ENCODE peak calls at places on chromosomes 1 and 21, in six cellular contexts. B is A549, N is tibial nerve, Q is sigmoid colon, H is ovary, I is SK-N-SH. M is an unnamed sample.

GRCh38 chr1:221394011-221394544 is 347.8 kb downstream of the DUSP10 start:
- DNase-seq in B (peak; percentile 32), N (no peak), Q (no peak), H (no peak), I (peak; percentile 4), M (no peak)

GRCh38 chr1:65395887-65396612 is 24.4 kb upstream of the LEPR start:
- DNase-seq in B (no peak), N (no peak), Q (no peak), H (no peak), I (no peak), M (no peak)

GRCh38 chr1:17183388-17184160 is 21.4 kb upstream of the PADI1 start:
- DNase-seq in B (no peak), N (no peak), Q (no peak), H (no peak), I (no peak), M (no peak)

GRCh38 chr1:42746436-42747105 is 6.5 kb upstream of the CLDN19 start:
- DNase-seq in B (no peak), N (peak; percentile 10), Q (no peak), H (no peak), I (no peak), M (no peak)

GRCh38 chr1:201230676-201231075 is 40.1 kb downstream of the IGFN1 start:
- DNase-seq in B (no peak), N (no peak), Q (no peak), H (no peak), I (no peak), M (no peak)

GRCh38 chr1:15836772-15837669 is 10.5 kb upstream of the SPEN start:
- DNase-seq in B (no peak), N (no peak), Q (peak; percentile 71), H (peak; percentile 58), I (no peak), M (peak; percentile 34)

GRCh38 chr21:44085491-44086321 is 21.5 kb upstream of the PWP2 start:
- DNase-seq in B (no peak), N (no peak), Q (no peak), H (no peak), I (no peak), M (peak; percentile 33)

GRCh38 chr1:91699339-91699970 is 186.5 kb downstream of the TGFBR3 start:
- DNase-seq in B (no peak), N (peak; percentile 38), Q (no peak), H (peak; percentile 71), I (no peak), M (no peak)

GRCh38 chr1:196609114-196609737 is 986 bp upstream of the KCNT2 start:
- DNase-seq in B (peak; percentile 34), N (no peak), Q (peak; percentile 63), H (peak; percentile 46), I (peak; percentile 43), M (no peak)

GRCh38 chr1:243742814-243743213 is 107.2 kb downstream of the AKT3 start:
- DNase-seq in B (no peak), N (no peak), Q (no peak), H (no peak), I (no peak), M (no peak)

GRCh38 chr1:48026275-48026674 is 29.1 kb upstream of the TRABD2B start:
- DNase-seq in B (peak; percentile 12), N (no peak), Q (no peak), H (no peak), I (no peak), M (no peak)

GRCh38 chr1:48903291-48903690 is 126.6 kb upstream of the BEND5 start:
- DNase-seq in B (no peak), N (no peak), Q (no peak), H (no peak), I (no peak), M (no peak)

GRCh38 chr1:7278827-7279752 is 492.0 kb upstream of the VAMP3 start:
- DNase-seq in B (no peak), N (no peak), Q (no peak), H (no peak), I (no peak), M (no peak)

GRCh38 chr1:221774054-221774842 is 32.4 kb upstream of the DUSP10 start:
- DNase-seq in B (peak; percentile 30), N (no peak), Q (no peak), H (no peak), I (no peak), M (no peak)

DNA sequence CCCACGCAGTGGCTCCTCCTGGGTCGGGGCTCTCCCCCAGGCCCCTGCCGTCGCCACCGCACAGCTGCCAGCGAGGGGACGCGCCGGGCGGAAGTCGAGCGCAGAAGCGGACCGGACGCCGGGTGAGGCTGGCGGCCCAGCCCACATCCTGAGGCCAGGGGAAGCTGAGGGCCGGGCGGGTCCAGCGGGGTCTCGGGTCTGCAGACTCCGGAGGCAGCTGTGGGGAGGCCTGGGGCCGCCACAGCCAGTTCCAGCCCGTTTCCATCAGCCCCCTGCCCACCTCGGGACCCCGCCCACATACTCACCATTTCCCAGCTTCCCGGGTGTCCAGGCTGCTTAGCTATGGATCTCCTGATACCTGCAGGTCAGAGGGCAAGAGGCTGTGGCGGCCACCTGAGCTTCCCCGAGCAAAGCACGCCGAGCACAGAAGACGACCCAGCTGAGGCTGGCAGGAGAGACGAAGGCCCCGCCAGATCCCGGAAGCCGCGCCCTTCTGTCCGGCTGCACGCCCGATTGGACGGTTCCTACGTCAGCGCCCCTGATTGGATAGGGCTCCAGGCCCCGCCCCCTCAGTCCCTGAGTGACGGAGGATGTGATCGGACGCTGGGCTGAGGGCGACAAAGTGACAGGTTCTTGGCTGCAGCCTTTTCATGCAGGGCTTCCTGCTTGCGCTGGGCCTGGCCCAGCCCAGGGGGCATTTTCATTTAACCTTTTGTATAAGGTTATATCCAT is 38.7 kb upstream of the ZNF124 start:
- DNase-seq in B (peak; percentile 95), N (peak; percentile 98), Q (peak; percentile 98), H (peak; percentile 96), I (peak; percentile 97), M (peak; percentile 99)
- H3K4me1 ChIP-seq in B (peaks cover 6% of the 10 kb centered on the region), N (no peaks in the 10 kb centered on the region), Q (no peaks in the 10 kb centered on the region), H (peaks cover 3% of the 10 kb centered on the region), I (peaks cover 14% of the 10 kb centered on the region), M (peaks cover 28% of the 10 kb centered on the region)

DNA sequence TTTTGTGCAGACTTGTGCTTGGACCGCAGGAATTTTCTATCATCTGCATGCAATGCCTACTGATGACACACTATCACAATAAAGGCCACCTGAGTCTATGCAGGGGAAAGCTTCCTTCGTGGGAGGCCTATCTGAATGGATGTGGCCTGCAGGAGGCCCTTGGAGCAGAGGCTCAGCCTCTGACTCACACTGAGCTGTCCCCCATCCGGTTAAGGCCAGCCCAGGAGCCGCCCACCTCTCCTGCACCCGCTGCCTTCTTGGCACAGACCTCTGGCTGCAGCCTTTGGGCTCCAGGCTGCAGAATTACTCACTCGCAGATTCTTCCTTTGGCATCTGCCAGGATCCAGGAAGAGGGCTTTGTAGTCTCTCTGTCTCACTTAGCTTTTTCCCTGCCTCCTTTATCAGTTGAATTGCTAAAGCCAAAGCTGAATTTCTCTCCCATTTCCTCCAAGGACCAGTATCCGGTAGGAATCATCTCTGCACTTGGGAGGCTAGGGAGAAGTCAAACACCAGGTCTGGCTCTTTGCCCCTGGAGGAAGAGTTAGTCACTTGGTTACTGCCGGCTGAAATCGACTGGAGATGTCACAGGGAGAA is 65.1 kb upstream of the JUN start:
- DNase-seq in B (peak; percentile 94), N (no peak), Q (peak; percentile 74), H (peak; percentile 69), I (peak; percentile 23), M (peak; percentile 53)
- TF ChIP-seq EP300 in B (peak; percentile 94), N (peak; percentile 34), Q (no peak), H (no peak), I (peak; percentile 99), M (no peak)

GRCh38 chr21:38504056-38504455 is 5.8 kb upstream of the ERG start:
- DNase-seq in B (no peak), N (no peak), Q (no peak), H (no peak), I (no peak), M (no peak)

GRCh38 chr21:38505654-38506523 is 7.6 kb upstream of the ERG start:
- DNase-seq in B (peak; percentile 56), N (no peak), Q (no peak), H (no peak), I (peak; percentile 56), M (no peak)

GRCh38 chr21:38506606-38507331 is 8.5 kb upstream of the ERG start:
- DNase-seq in B (no peak), N (no peak), Q (no peak), H (no peak), I (no peak), M (no peak)

GRCh38 chr21:38500073-38500472 is 1.8 kb upstream of the ERG start:
- DNase-seq in B (no peak), N (no peak), Q (no peak), H (no peak), I (no peak), M (no peak)

GRCh38 chr21:38503588-38503987 is 5.3 kb upstream of the ERG start:
- DNase-seq in B (no peak), N (no peak), Q (no peak), H (no peak), I (peak; percentile 39), M (no peak)
- H3K27ac ChIP-seq in B (no peak overlapping the region), N (no peak overlapping the region), Q (peak overlapping the region; percentile 43), H (no peak overlapping the region), I (no peak overlapping the region), M (no peak overlapping the region)

GRCh38 chr1:169893645-169894423 is at the start of gene SCYL3:
- DNase-seq in B (peak; percentile 98), N (peak; percentile 86), Q (peak; percentile 98), H (peak; percentile 93), I (peak; percentile 92), M (peak; percentile 93)
- H3K4me1 ChIP-seq in B (peaks cover 22% of the 10 kb centered on the region), N (no peaks in the 10 kb centered on the region), Q (no peaks in the 10 kb centered on the region), H (peaks cover 3% of the 10 kb centered on the region), I (peaks cover 14% of the 10 kb centered on the region), M (peaks cover 27% of the 10 kb centered on the region)

DNA sequence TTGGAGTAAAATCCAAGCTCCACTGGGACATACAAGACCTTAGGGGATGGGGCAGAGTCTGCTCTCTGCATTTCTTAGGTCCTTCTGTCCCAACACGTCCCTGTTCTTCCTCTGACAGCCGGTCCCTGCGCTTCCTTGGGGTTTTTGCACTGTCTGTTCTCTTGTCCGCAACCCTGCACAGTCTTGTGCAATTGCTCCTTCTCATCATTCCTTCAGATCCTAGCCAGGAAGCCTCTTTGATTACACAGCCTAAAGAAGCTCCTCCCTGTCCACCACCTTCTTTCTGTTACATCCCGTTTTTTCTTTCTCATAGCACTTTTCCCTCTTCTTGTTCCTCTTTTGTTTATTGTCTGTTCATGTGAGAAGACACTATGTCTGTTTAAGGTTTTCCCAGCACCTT is 19.9 kb downstream of the ACOT11 start:
- DNase-seq in B (no peak), N (no peak), Q (peak; percentile 67), H (no peak), I (no peak), M (no peak)
- TF ChIP-seq EP300 in B (no peak), N (no peak), Q (no peak), H (no peak), I (no peak), M (no peak)

GRCh38 chr21:28436286-28436932 is 556.3 kb downstream of the LTN1 start:
- DNase-seq in B (no peak), N (no peak), Q (no peak), H (no peak), I (no peak), M (no peak)
- H3K27ac ChIP-seq in B (no peak overlapping the region), N (no peak overlapping the region), Q (no peak overlapping the region), H (no peak overlapping the region), I (no peak overlapping the region), M (no peak overlapping the region)

M was measured in stomach.